ENCODE peak calls at places on chromosomes 4 and X, in five cellular contexts. F, V, L, Q and Y are unnamed samples.

GRCh38 chrX:151904989-151905388 is 7.7 kb upstream of the MAGEA4 start:
- DNase-seq in F (no peak), V (no peak), L (no peak), Q (no peak), Y (no peak)

GRCh38 chr4:115356176-115356575 is 242.8 kb upstream of the NDST4 start:
- DNase-seq in F (no peak), V (no peak), L (no peak), Q (no peak), Y (no peak)

GRCh38 chrX:152313529-152314302 is 137.4 kb downstream of the GABRA3 start:
- DNase-seq in F (no peak), V (no peak), L (no peak), Q (no peak), Y (no peak)

GRCh38 chr4:143241892-143242291 is 57.2 kb downstream of the USP38 start:
- DNase-seq in F (no peak), V (no peak), L (no peak), Q (no peak), Y (no peak)

GRCh38 chr4:155705664-155706063 is 39.0 kb downstream of the GUCY1A1 start:
- DNase-seq in F (no peak), V (no peak), L (no peak), Q (no peak), Y (no peak)

GRCh38 chr4:148442830-148443549 is 776 bp upstream of the NR3C2 start:
- DNase-seq in F (no peak), V (no peak), L (no peak), Q (peak), Y (no peak)

GRCh38 chrX:254630-255215 is 26.5 kb upstream of the PLCXD1 start:
- DNase-seq in F (peak), V (no peak), L (no peak), Q (no peak), Y (no peak)

GRCh38 chr4:56430203-56430602 is 5.2 kb downstream of the PPAT start:
- DNase-seq in F (no peak), V (no peak), L (no peak), Q (no peak), Y (no peak)

GRCh38 chrX:7133036-7133412 is 14.5 kb upstream of the STS start:
- DNase-seq in F (no peak), V (no peak), L (no peak), Q (no peak), Y (no peak)

GRCh38 chr4:170400346-170400745 is 310.6 kb upstream of the AADAT start:
- DNase-seq in F (no peak), V (no peak), L (no peak), Q (no peak), Y (no peak)

GRCh38 chrX:1389181-1389992 is 2.5 kb downstream of the SLC25A6 start:
- DNase-seq in F (peak), V (no peak), L (no peak), Q (no peak), Y (peak)